ENCODE peak calls at places on chromosomes 13 and 19, in seven cellular contexts. One of them, this sample, is unnamed.

GRCh38 chr19:46639356-46640061 is 3.5 kb upstream of the GNG8 start:
- DNase-seq in T-helper 2 cell: no peak
- DNase-seq in PC-3: no peak
- DNase-seq in cardiac fibroblast: peak; percentile 91
- DNase-seq in NAMALWA: no peak
- DNase-seq in left ventricle myocardium inferior: peak; percentile 60
- DNase-seq in CD8-positive, alpha-beta memory T cell: no peak
- DNase-seq in this sample: no peak

GRCh38 chr19:39307233-39307821 is 11.1 kb downstream of the IFNL1 start:
- DNase-seq in cardiac fibroblast: peak; percentile 5
- DNase-seq in PC-3: no peak
- DNase-seq in CD8-positive, alpha-beta memory T cell: no peak
- DNase-seq in NAMALWA: no peak
- DNase-seq in T-helper 2 cell: no peak
- DNase-seq in left ventricle myocardium inferior: no peak
- DNase-seq in this sample: no peak

GRCh38 chr19:283395-283794 is 7.8 kb downstream of the PLPP2 start:
- DNase-seq in left ventricle myocardium inferior: no peak
- DNase-seq in cardiac fibroblast: no peak
- DNase-seq in PC-3: no peak
- DNase-seq in CD8-positive, alpha-beta memory T cell: no peak
- DNase-seq in NAMALWA: no peak
- DNase-seq in T-helper 2 cell: no peak
- DNase-seq in this sample: no peak

GRCh38 chr13:108220042-108220441 is 1.9 kb downstream of the ABHD13 start:
- DNase-seq in cardiac fibroblast: no peak
- DNase-seq in CD8-positive, alpha-beta memory T cell: no peak
- DNase-seq in T-helper 2 cell: no peak
- DNase-seq in PC-3: peak; percentile 70
- DNase-seq in left ventricle myocardium inferior: no peak
- DNase-seq in NAMALWA: peak; percentile 22
- DNase-seq in this sample: no peak

GRCh38 chr13:50366488-50367174 is 351.4 kb downstream of the KCNRG start:
- DNase-seq in PC-3: peak; percentile 16
- DNase-seq in CD8-positive, alpha-beta memory T cell: no peak
- DNase-seq in left ventricle myocardium inferior: no peak
- DNase-seq in cardiac fibroblast: no peak
- DNase-seq in NAMALWA: no peak
- DNase-seq in T-helper 2 cell: no peak
- DNase-seq in this sample: no peak

GRCh38 chr13:21674271-21675009 is 3.6 kb downstream of the FGF9 start:
- DNase-seq in NAMALWA: no peak
- DNase-seq in PC-3: no peak
- DNase-seq in left ventricle myocardium inferior: peak; percentile 41
- DNase-seq in cardiac fibroblast: no peak
- DNase-seq in T-helper 2 cell: no peak
- DNase-seq in CD8-positive, alpha-beta memory T cell: peak; percentile 13
- DNase-seq in this sample: no peak

GRCh38 chr19:7897289-7897688 is 6.4 kb upstream of the MAP2K7 start:
- DNase-seq in left ventricle myocardium inferior: no peak
- DNase-seq in NAMALWA: no peak
- DNase-seq in CD8-positive, alpha-beta memory T cell: no peak
- DNase-seq in T-helper 2 cell: no peak
- DNase-seq in PC-3: no peak
- DNase-seq in cardiac fibroblast: no peak
- DNase-seq in this sample: no peak

GRCh38 chr13:113667771-113668490 is 912 bp downstream of the GRK1 start:
- DNase-seq in T-helper 2 cell: no peak
- DNase-seq in left ventricle myocardium inferior: peak; percentile 11
- DNase-seq in cardiac fibroblast: no peak
- DNase-seq in NAMALWA: no peak
- DNase-seq in CD8-positive, alpha-beta memory T cell: no peak
- DNase-seq in PC-3: no peak
- DNase-seq in this sample: no peak

GRCh38 chr13:42364613-42365000 is 92.7 kb downstream of the AKAP11 start:
- DNase-seq in cardiac fibroblast: no peak
- DNase-seq in left ventricle myocardium inferior: no peak
- DNase-seq in T-helper 2 cell: no peak
- DNase-seq in CD8-positive, alpha-beta memory T cell: no peak
- DNase-seq in PC-3: no peak
- DNase-seq in NAMALWA: no peak
- DNase-seq in this sample: no peak

GRCh38 chr19:45306522-45307027 is 16.1 kb downstream of the CKM start:
- DNase-seq in PC-3: no peak
- DNase-seq in T-helper 2 cell: no peak
- DNase-seq in left ventricle myocardium inferior: no peak
- DNase-seq in CD8-positive, alpha-beta memory T cell: no peak
- DNase-seq in cardiac fibroblast: no peak
- DNase-seq in NAMALWA: no peak
- DNase-seq in this sample: no peak

GRCh38 chr19:41083516-41083915 is 4.7 kb upstream of the CYP2A13 start:
- DNase-seq in CD8-positive, alpha-beta memory T cell: no peak
- DNase-seq in cardiac fibroblast: no peak
- DNase-seq in left ventricle myocardium inferior: no peak
- DNase-seq in PC-3: peak; percentile 93
- DNase-seq in T-helper 2 cell: no peak
- DNase-seq in NAMALWA: no peak
- DNase-seq in this sample: no peak

GRCh38 chr13:107348931-107349330 is 781.0 kb upstream of the ARGLU1 start:
- DNase-seq in left ventricle myocardium inferior: no peak
- DNase-seq in NAMALWA: no peak
- DNase-seq in T-helper 2 cell: no peak
- DNase-seq in CD8-positive, alpha-beta memory T cell: no peak
- DNase-seq in PC-3: peak; percentile 23
- DNase-seq in cardiac fibroblast: peak; percentile 40
- DNase-seq in this sample: no peak

GRCh38 chr19:48274173-48274572 is 4.3 kb downstream of the ZNF114 start:
- DNase-seq in T-helper 2 cell: no peak
- DNase-seq in cardiac fibroblast: no peak
- DNase-seq in PC-3: peak; percentile 52
- DNase-seq in CD8-positive, alpha-beta memory T cell: no peak
- DNase-seq in NAMALWA: no peak
- DNase-seq in left ventricle myocardium inferior: no peak
- DNase-seq in this sample: no peak

GRCh38 chr19:35142531-35143230 is 374 bp upstream of the FXYD7 start:
- DNase-seq in NAMALWA: peak; percentile 68
- DNase-seq in cardiac fibroblast: peak; percentile 52
- DNase-seq in left ventricle myocardium inferior: peak; percentile 40
- DNase-seq in PC-3: peak; percentile 63
- DNase-seq in CD8-positive, alpha-beta memory T cell: peak; percentile 64
- DNase-seq in T-helper 2 cell: peak; percentile 68
- DNase-seq in this sample: no peak

GRCh38 chr19:5445667-5446066 is 9.6 kb upstream of the ZNRF4 start:
- DNase-seq in left ventricle myocardium inferior: no peak
- DNase-seq in CD8-positive, alpha-beta memory T cell: no peak
- DNase-seq in NAMALWA: no peak
- DNase-seq in cardiac fibroblast: no peak
- DNase-seq in T-helper 2 cell: no peak
- DNase-seq in PC-3: peak; percentile 67
- DNase-seq in this sample: no peak

GRCh38 chr13:40590112-40590862 is 76.2 kb downstream of the FOXO1 start:
- DNase-seq in PC-3: no peak
- DNase-seq in cardiac fibroblast: peak; percentile 24
- DNase-seq in CD8-positive, alpha-beta memory T cell: no peak
- DNase-seq in NAMALWA: peak; percentile 38
- DNase-seq in T-helper 2 cell: no peak
- DNase-seq in left ventricle myocardium inferior: no peak
- DNase-seq in this sample: no peak

GRCh38 chr13:114120486-114121430 is 11.7 kb downstream of the RASA3 start:
- DNase-seq in NAMALWA: no peak
- DNase-seq in left ventricle myocardium inferior: no peak
- DNase-seq in T-helper 2 cell: no peak
- DNase-seq in cardiac fibroblast: no peak
- DNase-seq in PC-3: no peak
- DNase-seq in CD8-positive, alpha-beta memory T cell: no peak
- DNase-seq in this sample: no peak

GRCh38 chr19:47094557-47095517 is 18.7 kb downstream of the ZC3H4 start:
- DNase-seq in left ventricle myocardium inferior: no peak
- DNase-seq in T-helper 2 cell: no peak
- DNase-seq in NAMALWA: no peak
- DNase-seq in cardiac fibroblast: no peak
- DNase-seq in PC-3: no peak
- DNase-seq in CD8-positive, alpha-beta memory T cell: peak; percentile 21
- DNase-seq in this sample: no peak

GRCh38 chr13:64912141-64912540 is 2318.0 kb downstream of the PCDH9 start:
- DNase-seq in CD8-positive, alpha-beta memory T cell: no peak
- DNase-seq in PC-3: peak; percentile 62
- DNase-seq in NAMALWA: no peak
- DNase-seq in left ventricle myocardium inferior: no peak
- DNase-seq in cardiac fibroblast: peak; percentile 64
- DNase-seq in T-helper 2 cell: no peak
- DNase-seq in this sample: peak; percentile 14

GRCh38 chr13:76687467-76687866 is 198.7 kb downstream of the KCTD12 start:
- DNase-seq in T-helper 2 cell: no peak
- DNase-seq in left ventricle myocardium inferior: no peak
- DNase-seq in PC-3: no peak
- DNase-seq in cardiac fibroblast: no peak
- DNase-seq in CD8-positive, alpha-beta memory T cell: no peak
- DNase-seq in NAMALWA: no peak
- DNase-seq in this sample: no peak

GRCh38 chr13:100537951-100538462 is 50.6 kb downstream of the GGACT start:
- DNase-seq in CD8-positive, alpha-beta memory T cell: no peak
- DNase-seq in PC-3: no peak
- DNase-seq in T-helper 2 cell: no peak
- DNase-seq in left ventricle myocardium inferior: no peak
- DNase-seq in cardiac fibroblast: no peak
- DNase-seq in NAMALWA: no peak
- DNase-seq in this sample: no peak

GRCh38 chr13:113551081-113552000 is 33.2 kb upstream of the TFDP1 start:
- DNase-seq in PC-3: no peak
- DNase-seq in CD8-positive, alpha-beta memory T cell: no peak
- DNase-seq in left ventricle myocardium inferior: no peak
- DNase-seq in NAMALWA: no peak
- DNase-seq in T-helper 2 cell: no peak
- DNase-seq in cardiac fibroblast: no peak
- DNase-seq in this sample: no peak